ENCODE peak calls at places on chromosomes 16 and 17, in seven cellular contexts. X is fibroblast of lung, Y is COLO829, D is G401, P is left cardiac atrium, V is GM12892, Q is KG1. Z is an unnamed sample.

GRCh38 chr16:71249399-71249798 is 18.9 kb upstream of the HYDIN start:
- DNase-seq in X (no peak), Y (no peak), D (no peak), P (no peak), V (no peak), Q (no peak), Z (no peak)

GRCh38 chr17:9123594-9124553 is 102.6 kb downstream of the NTN1 start:
- DNase-seq in X (peak), Y (no peak), D (no peak), P (no peak), V (no peak), Q (no peak), Z (no peak)

GRCh38 chr17:73940511-73940910 is 263.0 kb upstream of the RPL38 start:
- DNase-seq in X (no peak), Y (no peak), D (no peak), P (no peak), V (no peak), Q (no peak), Z (no peak)

GRCh38 chr17:7213895-7214299 is 5.7 kb downstream of the DLG4 start:
- DNase-seq in X (peak), Y (peak), D (peak), P (peak), V (no peak), Q (no peak), Z (no peak)

GRCh38 chr16:65114527-65114926 is 7.3 kb downstream of the CDH11 start:
- DNase-seq in X (peak), Y (no peak), D (peak), P (no peak), V (no peak), Q (no peak), Z (no peak)

GRCh38 chr16:72210571-72210970 is 38.6 kb upstream of the PMFBP1 start:
- DNase-seq in X (no peak), Y (no peak), D (no peak), P (no peak), V (no peak), Q (no peak), Z (no peak)

GRCh38 chr17:82492647-82493516 is 26.6 kb upstream of the FOXK2 start:
- DNase-seq in X (peak), Y (no peak), D (no peak), P (no peak), V (no peak), Q (no peak), Z (no peak)

GRCh38 chr16:6382787-6383515 is 949.7 kb upstream of the RBFOX1 start:
- DNase-seq in X (no peak), Y (peak), D (no peak), P (no peak), V (no peak), Q (no peak), Z (no peak)

GRCh38 chr17:35588196-35588920 is 1.2 kb downstream of the AP2B1 start:
- DNase-seq in X (peak), Y (no peak), D (no peak), P (no peak), V (no peak), Q (no peak), Z (no peak)

GRCh38 chr17:78230996-78231931 is at the start of gene TMEM235:
- DNase-seq in X (no peak), Y (no peak), D (no peak), P (no peak), V (no peak), Q (no peak), Z (no peak)

GRCh38 chr17:80983545-80983944 is 8.1 kb upstream of the CHMP6 start:
- DNase-seq in X (no peak), Y (no peak), D (no peak), P (no peak), V (no peak), Q (no peak), Z (no peak)

GRCh38 chr16:77780378-77780837 is 8.0 kb upstream of the VAT1L start:
- DNase-seq in X (peak), Y (no peak), D (no peak), P (no peak), V (no peak), Q (no peak), Z (no peak)

GRCh38 chr16:66358231-66358630 is 8.3 kb upstream of the CDH5 start:
- DNase-seq in X (no peak), Y (no peak), D (no peak), P (no peak), V (no peak), Q (no peak), Z (no peak)

GRCh38 chr16:80824623-80825364 is 20.4 kb upstream of the CDYL2 start:
- DNase-seq in X (peak), Y (peak), D (peak), P (no peak), V (no peak), Q (peak), Z (peak)

GRCh38 chr17:47929218-47930000 is 12.0 kb upstream of the PNPO start:
- DNase-seq in X (no peak), Y (no peak), D (no peak), P (no peak), V (no peak), Q (no peak), Z (no peak)

GRCh38 chr16:56192644-56192960 is 1.3 kb downstream of the GNAO1 start:
- DNase-seq in X (no peak), Y (no peak), D (no peak), P (no peak), V (no peak), Q (no peak), Z (no peak)

GRCh38 chr17:29120439-29120838 is 59.8 kb downstream of the MYO18A start:
- DNase-seq in X (no peak), Y (no peak), D (no peak), P (no peak), V (no peak), Q (no peak), Z (no peak)

GRCh38 chr17:32445075-32445427 is 741 bp downstream of the PSMD11 start:
- DNase-seq in X (peak), Y (peak), D (peak), P (peak), V (no peak), Q (no peak), Z (no peak)

GRCh38 chr16:58114827-58115825 is 14.1 kb downstream of the CFAP20 start:
- DNase-seq in X (no peak), Y (no peak), D (no peak), P (no peak), V (no peak), Q (no peak), Z (no peak)

GRCh38 chr16:8644513-8645140 is 23.1 kb downstream of the METTL22 start:
- DNase-seq in X (no peak), Y (no peak), D (no peak), P (peak), V (no peak), Q (peak), Z (no peak)

GRCh38 chr16:66701061-66701460 is 4.5 kb upstream of the CMTM4 start:
- DNase-seq in X (no peak), Y (no peak), D (no peak), P (no peak), V (no peak), Q (no peak), Z (no peak)

GRCh38 chr17:59815965-59816364 is 76.8 kb downstream of the TUBD1 start:
- DNase-seq in X (peak), Y (no peak), D (no peak), P (no peak), V (no peak), Q (no peak), Z (no peak)

GRCh38 chr16:84228321-84228838 is 11.4 kb downstream of the KCNG4 start:
- DNase-seq in X (peak), Y (peak), D (peak), P (peak), V (no peak), Q (no peak), Z (no peak)

GRCh38 chr17:45367216-45367615 is 50.4 kb upstream of the MAP3K14 start:
- DNase-seq in X (no peak), Y (no peak), D (no peak), P (no peak), V (no peak), Q (no peak), Z (no peak)

GRCh38 chr17:58527306-58527705 is 12.9 kb upstream of the MTMR4 start:
- DNase-seq in X (no peak), Y (no peak), D (peak), P (no peak), V (no peak), Q (no peak), Z (no peak)

GRCh38 chr17:1905190-1905919 is 75.5 kb downstream of the RPA1 start:
- DNase-seq in X (peak), Y (no peak), D (peak), P (no peak), V (no peak), Q (no peak), Z (no peak)

GRCh38 chr16:22784690-22785214 is 29.2 kb upstream of the HS3ST2 start:
- DNase-seq in X (no peak), Y (no peak), D (no peak), P (no peak), V (no peak), Q (no peak), Z (no peak)

GRCh38 chr17:21538615-21539014 is 153.7 kb upstream of the KCNJ18 start:
- DNase-seq in X (no peak), Y (no peak), D (no peak), P (no peak), V (no peak), Q (no peak), Z (no peak)

GRCh38 chr17:18224053-18224427 is 1.4 kb upstream of the LLGL1 start:
- DNase-seq in X (no peak), Y (no peak), D (no peak), P (peak), V (no peak), Q (no peak), Z (no peak)

GRCh38 chr17:72611172-72611571 is 481.3 kb downstream of the SLC39A11 start:
- DNase-seq in X (no peak), Y (no peak), D (no peak), P (no peak), V (no peak), Q (no peak), Z (no peak)

GRCh38 chr16:27253526-27253930 is 15.0 kb downstream of the NSMCE1 start:
- DNase-seq in X (peak), Y (peak), D (no peak), P (no peak), V (no peak), Q (no peak), Z (no peak)

GRCh38 chr16:21083729-21084268 is 66.8 kb downstream of the DNAH3 start:
- DNase-seq in X (peak), Y (peak), D (peak), P (peak), V (peak), Q (peak), Z (peak)

GRCh38 chr17:58575511-58575910 is 61.1 kb upstream of the MTMR4 start:
- DNase-seq in X (peak), Y (peak), D (no peak), P (no peak), V (no peak), Q (no peak), Z (no peak)

GRCh38 chr17:19979917-19980770 is 2.5 kb upstream of the AKAP10 start:
- DNase-seq in X (no peak), Y (no peak), D (no peak), P (peak), V (no peak), Q (no peak), Z (no peak)

GRCh38 chr17:41442772-41443171 is 2.0 kb upstream of the KRT38 start:
- DNase-seq in X (peak), Y (peak), D (no peak), P (no peak), V (no peak), Q (no peak), Z (no peak)

GRCh38 chr17:19346351-19347255 is 15.9 kb downstream of the B9D1 start:
- DNase-seq in X (peak), Y (peak), D (peak), P (peak), V (no peak), Q (no peak), Z (no peak)

Z was measured in GM18507.